ENCODE peak calls at places on chromosome 9, in five cellular contexts. U, S, M, Y and X are unnamed samples.

GRCh38 chr9:86303316-86303975 is 21.1 kb upstream of the ISCA1 start:
- DNase-seq in U (no peak), S (no peak), M (peak; percentile 53), Y (no peak), X (peak; percentile 21)

GRCh38 chr9:133126697-133127339 is 5.8 kb upstream of the RALGDS start:
- DNase-seq in U (no peak), S (peak; percentile 42), M (no peak), Y (no peak), X (no peak)

GRCh38 chr9:133058550-133059320 is 3.0 kb upstream of the CEL start:
- DNase-seq in U (no peak), S (no peak), M (no peak), Y (no peak), X (no peak)

GRCh38 chr9:129567842-129568559 is 52.9 kb downstream of the C9orf50 start:
- DNase-seq in U (no peak), S (peak; percentile 50), M (no peak), Y (peak; percentile 86), X (peak; percentile 29)

GRCh38 chr9:71209890-71210289 is 88.5 kb upstream of the TRPM3 start:
- DNase-seq in U (no peak), S (no peak), M (no peak), Y (no peak), X (no peak)

GRCh38 chr9:22129633-22130032 is 120.5 kb upstream of the CDKN2B start:
- DNase-seq in U (no peak), S (no peak), M (no peak), Y (no peak), X (no peak)

GRCh38 chr9:37437616-37438015 is 15.1 kb downstream of the GRHPR start:
- DNase-seq in U (no peak), S (no peak), M (no peak), Y (no peak), X (no peak)

GRCh38 chr9:106885451-106885850 is 22.5 kb downstream of the ZNF462 start:
- DNase-seq in U (no peak), S (no peak), M (no peak), Y (no peak), X (peak; percentile 94)

GRCh38 chr9:109166771-109167601 is at the start of gene FRRS1L:
- DNase-seq in U (peak; percentile 35), S (no peak), M (no peak), Y (peak; percentile 56), X (no peak)

GRCh38 chr9:135253305-135254004 is 166.0 kb downstream of the OLFM1 start:
- DNase-seq in U (no peak), S (no peak), M (no peak), Y (peak; percentile 80), X (no peak)

GRCh38 chr9:133253268-133253667 is 21.7 kb downstream of the ABO start:
- DNase-seq in U (no peak), S (no peak), M (no peak), Y (no peak), X (no peak)

GRCh38 chr9:1977026-1977425 is 38.1 kb upstream of the SMARCA2 start:
- DNase-seq in U (no peak), S (no peak), M (no peak), Y (no peak), X (no peak)

GRCh38 chr9:91374939-91375338 is 13.2 kb upstream of the AUH start:
- DNase-seq in U (no peak), S (no peak), M (no peak), Y (no peak), X (no peak)

GRCh38 chr9:88942411-88942810 is 48.9 kb upstream of the S1PR3 start:
- DNase-seq in U (no peak), S (no peak), M (no peak), Y (no peak), X (no peak)

GRCh38 chr9:76741524-76741923 is 22.7 kb upstream of the PCA3 start:
- DNase-seq in U (no peak), S (no peak), M (no peak), Y (no peak), X (no peak)

GRCh38 chr9:78130004-78130403 is 98.4 kb upstream of the GNAQ start:
- DNase-seq in U (no peak), S (peak; percentile 6), M (no peak), Y (peak; percentile 86), X (peak; percentile 44)

GRCh38 chr9:107480386-107480789 is 9.2 kb downstream of the KLF4 start:
- DNase-seq in U (no peak), S (no peak), M (no peak), Y (no peak), X (peak; percentile 66)

GRCh38 chr9:126667190-126668055 is 53.7 kb downstream of the LMX1B start:
- DNase-seq in U (no peak), S (no peak), M (no peak), Y (no peak), X (no peak)

GRCh38 chr9:133711428-133712220 is 26.5 kb downstream of the SARDH start:
- DNase-seq in U (no peak), S (no peak), M (no peak), Y (no peak), X (peak; percentile 94)

GRCh38 chr9:133461975-133462374 is 2.2 kb downstream of the CACFD1 start:
- DNase-seq in U (no peak), S (no peak), M (no peak), Y (no peak), X (no peak)